ENCODE peak calls at places on chromosomes 13 and 19, in four cellular contexts. B is bronchial epithelial cell, Y is brain microvascular endothelial cell, U is epithelial cell of esophagus. O is an unnamed sample.

GRCh38 chr13:85653681-85654080 is 145.5 kb downstream of the SLITRK6 start:
- DNase-seq in U (no peak), B (no peak), Y (no peak), O (no peak)

GRCh38 chr13:114111577-114111976 is 20.8 kb downstream of the RASA3 start:
- DNase-seq in U (no peak), B (no peak), Y (no peak), O (no peak)

GRCh38 chr13:95650691-95651090 is 6.2 kb upstream of the DZIP1 start:
- DNase-seq in Y (no peak), U (no peak), B (no peak), O (no peak)

GRCh38 chr19:677201-677600 is 1.0 kb downstream of the FSTL3 start:
- DNase-seq in Y (peak; percentile 83), U (peak; percentile 86), B (peak; percentile 67), O (peak; percentile 86)

GRCh38 chr13:93751117-93751516 is 524.5 kb downstream of the GPC6 start:
- DNase-seq in U (no peak), B (no peak), Y (no peak), O (no peak)

GRCh38 chr19:39492788-39493187 is 6.0 kb upstream of the DLL3 start:
- DNase-seq in U (no peak), B (no peak), Y (no peak), O (no peak)

GRCh38 chr19:35468637-35469036 is 20.6 kb downstream of the FFAR2 start:
- DNase-seq in B (peak; percentile 39), Y (peak; percentile 2), U (peak; percentile 62), O (peak; percentile 52)

GRCh38 chr19:2171349-2172145 is 7.8 kb downstream of the DOT1L start:
- DNase-seq in U (no peak), B (no peak), Y (no peak), O (no peak)

GRCh38 chr19:16371540-16371986 is 46.9 kb downstream of the KLF2 start:
- DNase-seq in B (no peak), U (no peak), Y (no peak), O (no peak)

GRCh38 chr13:61036715-61037114 is 378.9 kb downstream of the PCDH20 start:
- DNase-seq in Y (no peak), B (peak; percentile 81), U (peak; percentile 54), O (peak; percentile 16)

GRCh38 chr13:113926301-113926761 is 47.5 kb downstream of the C13orf46 start:
- DNase-seq in B (no peak), U (peak; percentile 7), Y (no peak), O (peak; percentile 80)

GRCh38 chr19:17479325-17479791 is 9.0 kb downstream of the SLC27A1 start:
- DNase-seq in U (no peak), Y (peak; percentile 81), B (no peak), O (no peak)

GRCh38 chr19:17784201-17785008 is 10.5 kb upstream of the B3GNT3 start:
- DNase-seq in Y (peak; percentile 55), U (peak; percentile 65), B (peak; percentile 37), O (peak; percentile 80)

GRCh38 chr13:20160346-20161274 is at the start of gene GJA3:
- DNase-seq in Y (no peak), U (peak; percentile 73), B (peak; percentile 35), O (peak; percentile 57)

GRCh38 chr13:106597190-106597589 is 29.3 kb upstream of the ARGLU1 start:
- DNase-seq in Y (peak; percentile 14), U (no peak), B (no peak), O (no peak)

GRCh38 chr13:99320693-99321481 is 13.7 kb upstream of the GPR183 start:
- DNase-seq in U (peak; percentile 83), Y (peak; percentile 89), B (peak; percentile 84), O (peak; percentile 93)

GRCh38 chr13:40381935-40382764 is 284.3 kb downstream of the FOXO1 start:
- DNase-seq in Y (no peak), U (no peak), B (no peak), O (no peak)

GRCh38 chr19:38193445-38193844 is 30.6 kb downstream of the DPF1 start:
- DNase-seq in B (no peak), Y (no peak), U (no peak), O (no peak)

GRCh38 chr19:58182577-58182988 is 278 bp upstream of the ZNF274 start:
- DNase-seq in Y (peak; percentile 93), B (no peak), U (no peak), O (no peak)

GRCh38 chr19:30731596-30731995 is 359.4 kb downstream of the ZNF536 start:
- DNase-seq in U (no peak), Y (no peak), B (no peak), O (no peak)

GRCh38 chr19:3262362-3262761 is 37.9 kb downstream of the CELF5 start:
- DNase-seq in Y (no peak), U (no peak), B (no peak), O (no peak)

GRCh38 chr13:18995259-18995873 is 186.3 kb downstream of the TUBA3C start:
- DNase-seq in U (no peak), B (no peak), Y (no peak), O (no peak)

GRCh38 chr13:89401209-89401810 is 1730.1 kb downstream of the SLITRK5 start:
- DNase-seq in Y (peak; percentile 3), U (peak; percentile 84), B (peak; percentile 92), O (peak; percentile 81)

GRCh38 chr13:21077360-21078353 is 16.3 kb upstream of the LATS2 start:
- DNase-seq in U (no peak), B (no peak), Y (no peak), O (no peak)

GRCh38 chr19:16070366-16070990 is 5.8 kb upstream of the TPM4 start:
- DNase-seq in B (peak; percentile 83), U (peak; percentile 85), Y (no peak), O (peak; percentile 85)

GRCh38 chr19:37654118-37654517 is 1.1 kb downstream of the ZFP30 start:
- DNase-seq in U (peak; percentile 1), Y (no peak), B (peak; percentile 1), O (no peak)

GRCh38 chr19:19402656-19403372 is 2.7 kb upstream of the GATAD2A start:
- DNase-seq in B (peak; percentile 56), Y (no peak), U (peak; percentile 58), O (peak; percentile 58)

GRCh38 chr19:29098863-29099481 is 114.0 kb downstream of the UQCRFS1 start:
- DNase-seq in Y (peak; percentile 7), B (peak; percentile 41), U (peak; percentile 65), O (peak; percentile 13)

GRCh38 chr19:46607441-46607841 is 6.3 kb downstream of the CALM3 start:
- DNase-seq in U (no peak), Y (no peak), B (no peak), O (no peak)

GRCh38 chr13:79749556-79749955 is 268.6 kb downstream of the NDFIP2 start:
- DNase-seq in Y (no peak), B (no peak), U (no peak), O (no peak)

GRCh38 chr13:79549355-79550106 is 68.6 kb downstream of the NDFIP2 start:
- DNase-seq in Y (no peak), U (no peak), B (no peak), O (no peak)

GRCh38 chr13:107730835-107731234 is 484.5 kb downstream of the LIG4 start:
- DNase-seq in Y (peak; percentile 8), B (no peak), U (no peak), O (no peak)

GRCh38 chr19:10251792-10252694 is at the start of gene MRPL4:
- DNase-seq in U (peak; percentile 99), B (peak; percentile 97), Y (peak; percentile 99), O (peak; percentile 100)
- TF ChIP-seq CTCF in U (no peak), B (no peak), Y (no peak), O (no peak)

GRCh38 chr19:44972802-44973201 is 17.6 kb downstream of the CLPTM1 start:
- DNase-seq in B (no peak), U (no peak), Y (no peak), O (no peak)
- TF ChIP-seq CTCF in B (no peak), U (no peak), Y (no peak), O (no peak)

DNA sequence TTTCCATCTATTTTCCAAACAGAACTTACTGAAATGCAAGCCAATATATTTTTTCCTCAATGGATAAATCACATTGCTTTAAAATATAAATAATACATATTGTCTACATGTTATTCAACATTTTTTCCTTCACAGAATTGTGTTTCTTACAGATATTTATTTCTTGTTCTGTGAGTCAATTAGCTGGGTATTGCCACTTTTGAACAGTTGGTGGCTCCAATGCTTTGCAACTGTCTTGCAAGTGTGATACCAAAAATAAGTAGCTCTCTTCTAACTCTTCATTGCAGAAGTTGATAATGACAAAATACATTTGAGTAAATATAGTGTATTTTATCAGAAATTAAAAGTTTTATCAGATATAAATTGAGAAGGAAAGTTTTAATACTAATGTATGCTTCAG is 17.1 kb upstream of the GPC5 start:
- DNase-seq in Y (peak; percentile 11), U (peak; percentile 36), B (peak; percentile 25), O (no peak)
- TF ChIP-seq CTCF in Y (peak; percentile 61), U (peak; percentile 38), B (no peak), O (peak; percentile 47)

DNA sequence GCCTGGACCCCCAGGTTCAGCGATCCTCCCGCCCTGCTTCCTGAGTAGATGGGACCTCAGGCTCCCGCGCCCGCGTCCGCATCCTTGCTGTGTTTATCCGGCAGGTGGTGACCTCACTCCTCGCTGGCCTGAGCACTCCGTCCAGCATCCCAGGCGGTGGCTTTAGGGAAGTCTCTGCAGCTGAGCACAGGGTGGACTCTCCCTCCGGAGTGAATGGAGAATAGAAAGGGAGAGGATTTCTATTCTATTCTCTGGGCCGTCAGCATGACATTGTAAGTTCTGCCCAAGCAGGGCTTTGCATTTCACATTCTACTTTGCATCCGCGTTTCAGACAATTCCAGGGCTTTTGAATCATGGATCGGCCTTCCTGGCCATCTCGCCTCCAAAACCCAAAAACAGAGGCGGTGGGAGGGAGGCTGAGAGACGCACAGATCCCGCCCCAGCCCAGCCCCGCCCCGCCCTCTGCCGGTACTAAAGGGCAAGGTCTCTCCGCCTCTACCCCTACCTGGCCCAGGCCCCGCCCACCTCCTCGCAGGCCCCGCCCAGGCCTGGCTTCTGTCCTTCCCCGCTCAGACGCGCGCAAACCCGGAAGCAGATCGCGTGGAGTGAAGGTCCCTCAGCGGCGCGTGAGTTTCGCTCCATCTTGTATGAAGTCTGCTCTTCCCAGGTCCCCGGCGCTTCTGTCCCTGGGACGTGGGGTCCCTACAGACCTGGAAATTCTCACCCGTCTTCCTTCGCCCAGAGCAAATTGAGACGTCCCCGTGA is at the start of gene ZNF525:
- DNase-seq in U (peak; percentile 93), B (peak; percentile 75), Y (peak; percentile 69), O (peak; percentile 90)
- TF ChIP-seq CTCF in U (peak; percentile 15), B (peak; percentile 30), Y (peak; percentile 35), O (peak; percentile 35)

GRCh38 chr19:8512115-8512967 is 1.6 kb downstream of the ZNF414 start:
- DNase-seq in U (peak; percentile 60), Y (no peak), B (peak; percentile 25), O (peak; percentile 42)

GRCh38 chr19:8510589-8511115 is 3.3 kb downstream of the ZNF414 start:
- DNase-seq in B (no peak), U (no peak), Y (no peak), O (no peak)

GRCh38 chr19:8512991-8513686 is 828 bp downstream of the ZNF414 start:
- DNase-seq in Y (no peak), B (no peak), U (no peak), O (no peak)

GRCh38 chr19:8513687-8514504 is at the start of gene ZNF414:
- DNase-seq in Y (peak; percentile 97), B (peak; percentile 82), U (peak; percentile 94), O (peak; percentile 98)

GRCh38 chr19:8511573-8512101 is 2.3 kb downstream of the ZNF414 start:
- DNase-seq in B (peak; percentile 33), U (peak; percentile 47), Y (no peak), O (no peak)
- TF ChIP-seq CTCF in B (no peak), U (no peak), Y (no peak), O (peak; percentile 14)

DNA sequence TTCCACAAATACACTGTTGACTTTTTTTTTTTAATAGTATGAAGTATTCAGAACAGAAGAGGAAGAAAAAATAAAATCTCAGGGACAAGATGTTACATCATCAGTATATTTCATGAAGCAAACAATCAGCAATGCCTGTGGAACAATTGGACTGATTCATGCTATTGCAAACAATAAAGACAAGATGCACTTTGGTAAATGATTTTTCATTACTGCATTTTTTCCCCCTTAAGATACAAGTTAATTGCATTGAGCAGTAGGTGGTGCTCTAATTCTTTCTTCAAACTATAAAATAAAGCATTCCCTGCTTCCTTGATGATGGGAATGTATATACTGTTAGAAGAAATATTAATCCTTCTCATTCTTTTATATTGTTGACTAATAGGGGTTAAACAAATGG is 17.1 kb downstream of the UCHL3 start:
- DNase-seq in Y (no peak), U (peak; percentile 62), B (peak; percentile 70), O (peak; percentile 35)
- TF ChIP-seq CTCF in Y (peak; percentile 27), U (peak; percentile 32), B (peak; percentile 14), O (no peak)